ENCODE peak calls at places on chromosomes 4 and X, in ten cellular contexts. One of them, this sample, is unnamed.

GRCh38 chr4:90187148-90187884 is 60.1 kb downstream of the CCSER1 start:
- DNase-seq in aorta: no peak
- DNase-seq in activated CD8-positive, alpha-beta T cell treated with anti-CD3 and anti-CD28 coated beads, Interleukin-2, amount 10 ng/mL, durations not matched to agents 7 days and 5 days: no peak
- DNase-seq in GM03348: no peak
- DNase-seq in astrocyte of the spinal cord: no peak
- DNase-seq in NCI-H345: peak
- DNase-seq in AG08396: no peak
- DNase-seq in activated CD8-positive, alpha-beta memory T cell treated with anti-CD3 and anti-CD28 coated beads for 1 hour: no peak
- DNase-seq in natural killer cell treated with Interleukin-12 subunit alpha and Interleukin-12 subunit beta and Interleukin-15 and Interleukin-18, amount 100 ng/mL, for 72 hours: no peak
- DNase-seq in adipocyte: no peak
- DNase-seq in this sample: no peak

GRCh38 chrX:71638409-71638808 is 20.1 kb upstream of the CXCR3 start:
- DNase-seq in adipocyte: no peak
- DNase-seq in activated CD8-positive, alpha-beta memory T cell treated with anti-CD3 and anti-CD28 coated beads for 1 hour: no peak
- DNase-seq in NCI-H345: no peak
- DNase-seq in natural killer cell treated with Interleukin-12 subunit alpha and Interleukin-12 subunit beta and Interleukin-15 and Interleukin-18, amount 100 ng/mL, for 72 hours: no peak
- DNase-seq in activated CD8-positive, alpha-beta T cell treated with anti-CD3 and anti-CD28 coated beads, Interleukin-2, amount 10 ng/mL, durations not matched to agents 7 days and 5 days: no peak
- DNase-seq in astrocyte of the spinal cord: no peak
- DNase-seq in aorta: no peak
- DNase-seq in GM03348: no peak
- DNase-seq in AG08396: no peak
- DNase-seq in this sample: no peak

GRCh38 chrX:47218920-47219815 is 687 bp downstream of the CDK16 start:
- DNase-seq in adipocyte: peak
- DNase-seq in activated CD8-positive, alpha-beta memory T cell treated with anti-CD3 and anti-CD28 coated beads for 1 hour: no peak
- DNase-seq in NCI-H345: peak
- DNase-seq in activated CD8-positive, alpha-beta T cell treated with anti-CD3 and anti-CD28 coated beads, Interleukin-2, amount 10 ng/mL, durations not matched to agents 7 days and 5 days: peak
- DNase-seq in natural killer cell treated with Interleukin-12 subunit alpha and Interleukin-12 subunit beta and Interleukin-15 and Interleukin-18, amount 100 ng/mL, for 72 hours: peak
- DNase-seq in AG08396: peak
- DNase-seq in aorta: peak
- DNase-seq in astrocyte of the spinal cord: no peak
- DNase-seq in GM03348: peak
- DNase-seq in this sample: no peak

GRCh38 chrX:129636175-129636681 is 18.5 kb downstream of the APLN start:
- DNase-seq in AG08396: no peak
- DNase-seq in aorta: no peak
- DNase-seq in astrocyte of the spinal cord: no peak
- DNase-seq in adipocyte: no peak
- DNase-seq in GM03348: no peak
- DNase-seq in natural killer cell treated with Interleukin-12 subunit alpha and Interleukin-12 subunit beta and Interleukin-15 and Interleukin-18, amount 100 ng/mL, for 72 hours: no peak
- DNase-seq in activated CD8-positive, alpha-beta memory T cell treated with anti-CD3 and anti-CD28 coated beads for 1 hour: no peak
- DNase-seq in NCI-H345: no peak
- DNase-seq in activated CD8-positive, alpha-beta T cell treated with anti-CD3 and anti-CD28 coated beads, Interleukin-2, amount 10 ng/mL, durations not matched to agents 7 days and 5 days: no peak
- DNase-seq in this sample: no peak

GRCh38 chrX:153648358-153649177 is 1.6 kb downstream of the DUSP9 start:
- DNase-seq in astrocyte of the spinal cord: no peak
- DNase-seq in aorta: peak
- DNase-seq in NCI-H345: no peak
- DNase-seq in activated CD8-positive, alpha-beta memory T cell treated with anti-CD3 and anti-CD28 coated beads for 1 hour: no peak
- DNase-seq in activated CD8-positive, alpha-beta T cell treated with anti-CD3 and anti-CD28 coated beads, Interleukin-2, amount 10 ng/mL, durations not matched to agents 7 days and 5 days: no peak
- DNase-seq in AG08396: no peak
- DNase-seq in adipocyte: no peak
- DNase-seq in natural killer cell treated with Interleukin-12 subunit alpha and Interleukin-12 subunit beta and Interleukin-15 and Interleukin-18, amount 100 ng/mL, for 72 hours: peak
- DNase-seq in GM03348: no peak
- DNase-seq in this sample: no peak

GRCh38 chr4:7781993-7782392 is 157.7 kb downstream of the AFAP1 start:
- DNase-seq in natural killer cell treated with Interleukin-12 subunit alpha and Interleukin-12 subunit beta and Interleukin-15 and Interleukin-18, amount 100 ng/mL, for 72 hours: no peak
- DNase-seq in GM03348: no peak
- DNase-seq in AG08396: no peak
- DNase-seq in NCI-H345: no peak
- DNase-seq in activated CD8-positive, alpha-beta memory T cell treated with anti-CD3 and anti-CD28 coated beads for 1 hour: no peak
- DNase-seq in adipocyte: no peak
- DNase-seq in aorta: peak
- DNase-seq in astrocyte of the spinal cord: no peak
- DNase-seq in activated CD8-positive, alpha-beta T cell treated with anti-CD3 and anti-CD28 coated beads, Interleukin-2, amount 10 ng/mL, durations not matched to agents 7 days and 5 days: no peak
- DNase-seq in this sample: no peak

GRCh38 chr4:89899854-89900253 is 5.2 kb downstream of the MMRN1 start:
- DNase-seq in NCI-H345: no peak
- DNase-seq in activated CD8-positive, alpha-beta T cell treated with anti-CD3 and anti-CD28 coated beads, Interleukin-2, amount 10 ng/mL, durations not matched to agents 7 days and 5 days: no peak
- DNase-seq in GM03348: no peak
- DNase-seq in AG08396: no peak
- DNase-seq in aorta: no peak
- DNase-seq in activated CD8-positive, alpha-beta memory T cell treated with anti-CD3 and anti-CD28 coated beads for 1 hour: no peak
- DNase-seq in adipocyte: no peak
- DNase-seq in natural killer cell treated with Interleukin-12 subunit alpha and Interleukin-12 subunit beta and Interleukin-15 and Interleukin-18, amount 100 ng/mL, for 72 hours: no peak
- DNase-seq in astrocyte of the spinal cord: no peak
- DNase-seq in this sample: no peak

GRCh38 chrX:11908371-11908770 is 150.3 kb downstream of the MSL3 start:
- DNase-seq in astrocyte of the spinal cord: peak
- DNase-seq in AG08396: no peak
- DNase-seq in adipocyte: peak
- DNase-seq in GM03348: peak
- DNase-seq in activated CD8-positive, alpha-beta T cell treated with anti-CD3 and anti-CD28 coated beads, Interleukin-2, amount 10 ng/mL, durations not matched to agents 7 days and 5 days: peak
- DNase-seq in aorta: no peak
- DNase-seq in natural killer cell treated with Interleukin-12 subunit alpha and Interleukin-12 subunit beta and Interleukin-15 and Interleukin-18, amount 100 ng/mL, for 72 hours: no peak
- DNase-seq in activated CD8-positive, alpha-beta memory T cell treated with anti-CD3 and anti-CD28 coated beads for 1 hour: no peak
- DNase-seq in NCI-H345: peak
- DNase-seq in this sample: no peak

GRCh38 chr4:1896658-1896991 is 25.4 kb downstream of the NSD2 start:
- DNase-seq in NCI-H345: no peak
- DNase-seq in natural killer cell treated with Interleukin-12 subunit alpha and Interleukin-12 subunit beta and Interleukin-15 and Interleukin-18, amount 100 ng/mL, for 72 hours: no peak
- DNase-seq in activated CD8-positive, alpha-beta memory T cell treated with anti-CD3 and anti-CD28 coated beads for 1 hour: no peak
- DNase-seq in AG08396: no peak
- DNase-seq in astrocyte of the spinal cord: no peak
- DNase-seq in GM03348: no peak
- DNase-seq in aorta: no peak
- DNase-seq in activated CD8-positive, alpha-beta T cell treated with anti-CD3 and anti-CD28 coated beads, Interleukin-2, amount 10 ng/mL, durations not matched to agents 7 days and 5 days: no peak
- DNase-seq in adipocyte: no peak
- DNase-seq in this sample: no peak

GRCh38 chr4:112170451-112170993 is 25.3 kb downstream of the FAM241A start:
- DNase-seq in aorta: no peak
- DNase-seq in AG08396: peak
- DNase-seq in natural killer cell treated with Interleukin-12 subunit alpha and Interleukin-12 subunit beta and Interleukin-15 and Interleukin-18, amount 100 ng/mL, for 72 hours: no peak
- DNase-seq in GM03348: peak
- DNase-seq in adipocyte: peak
- DNase-seq in NCI-H345: no peak
- DNase-seq in astrocyte of the spinal cord: peak
- DNase-seq in activated CD8-positive, alpha-beta memory T cell treated with anti-CD3 and anti-CD28 coated beads for 1 hour: no peak
- DNase-seq in activated CD8-positive, alpha-beta T cell treated with anti-CD3 and anti-CD28 coated beads, Interleukin-2, amount 10 ng/mL, durations not matched to agents 7 days and 5 days: no peak
- DNase-seq in this sample: no peak

GRCh38 chr4:99655315-99656081 is 2.1 kb downstream of the C4orf54 start:
- DNase-seq in adipocyte: peak
- DNase-seq in aorta: peak
- DNase-seq in activated CD8-positive, alpha-beta T cell treated with anti-CD3 and anti-CD28 coated beads, Interleukin-2, amount 10 ng/mL, durations not matched to agents 7 days and 5 days: no peak
- DNase-seq in NCI-H345: peak
- DNase-seq in activated CD8-positive, alpha-beta memory T cell treated with anti-CD3 and anti-CD28 coated beads for 1 hour: no peak
- DNase-seq in natural killer cell treated with Interleukin-12 subunit alpha and Interleukin-12 subunit beta and Interleukin-15 and Interleukin-18, amount 100 ng/mL, for 72 hours: no peak
- DNase-seq in astrocyte of the spinal cord: peak
- DNase-seq in AG08396: no peak
- DNase-seq in GM03348: no peak
- DNase-seq in this sample: no peak

GRCh38 chrX:140040397-140040796 is 75.1 kb upstream of the CXorf66 start:
- DNase-seq in activated CD8-positive, alpha-beta T cell treated with anti-CD3 and anti-CD28 coated beads, Interleukin-2, amount 10 ng/mL, durations not matched to agents 7 days and 5 days: no peak
- DNase-seq in adipocyte: no peak
- DNase-seq in AG08396: no peak
- DNase-seq in NCI-H345: no peak
- DNase-seq in astrocyte of the spinal cord: peak
- DNase-seq in activated CD8-positive, alpha-beta memory T cell treated with anti-CD3 and anti-CD28 coated beads for 1 hour: no peak
- DNase-seq in GM03348: no peak
- DNase-seq in natural killer cell treated with Interleukin-12 subunit alpha and Interleukin-12 subunit beta and Interleukin-15 and Interleukin-18, amount 100 ng/mL, for 72 hours: no peak
- DNase-seq in aorta: no peak
- DNase-seq in this sample: no peak

GRCh38 chr4:58849026-58849425 is 1738.8 kb upstream of the IGFBP7 start:
- DNase-seq in GM03348: no peak
- DNase-seq in AG08396: no peak
- DNase-seq in adipocyte: no peak
- DNase-seq in natural killer cell treated with Interleukin-12 subunit alpha and Interleukin-12 subunit beta and Interleukin-15 and Interleukin-18, amount 100 ng/mL, for 72 hours: no peak
- DNase-seq in astrocyte of the spinal cord: no peak
- DNase-seq in NCI-H345: no peak
- DNase-seq in activated CD8-positive, alpha-beta T cell treated with anti-CD3 and anti-CD28 coated beads, Interleukin-2, amount 10 ng/mL, durations not matched to agents 7 days and 5 days: no peak
- DNase-seq in activated CD8-positive, alpha-beta memory T cell treated with anti-CD3 and anti-CD28 coated beads for 1 hour: no peak
- DNase-seq in aorta: no peak
- DNase-seq in this sample: no peak

GRCh38 chrX:49030283-49030682 is 12.9 kb downstream of the TFE3 start:
- DNase-seq in adipocyte: no peak
- DNase-seq in NCI-H345: no peak
- DNase-seq in aorta: no peak
- DNase-seq in GM03348: no peak
- DNase-seq in activated CD8-positive, alpha-beta memory T cell treated with anti-CD3 and anti-CD28 coated beads for 1 hour: no peak
- DNase-seq in activated CD8-positive, alpha-beta T cell treated with anti-CD3 and anti-CD28 coated beads, Interleukin-2, amount 10 ng/mL, durations not matched to agents 7 days and 5 days: no peak
- DNase-seq in astrocyte of the spinal cord: no peak
- DNase-seq in AG08396: no peak
- DNase-seq in natural killer cell treated with Interleukin-12 subunit alpha and Interleukin-12 subunit beta and Interleukin-15 and Interleukin-18, amount 100 ng/mL, for 72 hours: no peak
- DNase-seq in this sample: no peak

GRCh38 chrX:73563740-73564073 is 710 bp downstream of the CHIC1 start:
- DNase-seq in NCI-H345: no peak
- DNase-seq in aorta: no peak
- DNase-seq in natural killer cell treated with Interleukin-12 subunit alpha and Interleukin-12 subunit beta and Interleukin-15 and Interleukin-18, amount 100 ng/mL, for 72 hours: no peak
- DNase-seq in astrocyte of the spinal cord: peak
- DNase-seq in activated CD8-positive, alpha-beta T cell treated with anti-CD3 and anti-CD28 coated beads, Interleukin-2, amount 10 ng/mL, durations not matched to agents 7 days and 5 days: no peak
- DNase-seq in AG08396: peak
- DNase-seq in activated CD8-positive, alpha-beta memory T cell treated with anti-CD3 and anti-CD28 coated beads for 1 hour: no peak
- DNase-seq in GM03348: no peak
- DNase-seq in adipocyte: no peak
- DNase-seq in this sample: no peak

GRCh38 chrX:25536307-25536970 is 520.7 kb upstream of the ARX start:
- DNase-seq in AG08396: no peak
- DNase-seq in activated CD8-positive, alpha-beta T cell treated with anti-CD3 and anti-CD28 coated beads, Interleukin-2, amount 10 ng/mL, durations not matched to agents 7 days and 5 days: no peak
- DNase-seq in astrocyte of the spinal cord: no peak
- DNase-seq in activated CD8-positive, alpha-beta memory T cell treated with anti-CD3 and anti-CD28 coated beads for 1 hour: no peak
- DNase-seq in NCI-H345: peak
- DNase-seq in adipocyte: no peak
- DNase-seq in GM03348: no peak
- DNase-seq in aorta: no peak
- DNase-seq in natural killer cell treated with Interleukin-12 subunit alpha and Interleukin-12 subunit beta and Interleukin-15 and Interleukin-18, amount 100 ng/mL, for 72 hours: no peak
- DNase-seq in this sample: no peak

GRCh38 chrX:64169988-64170387 is 35.5 kb downstream of the AMER1 start:
- DNase-seq in natural killer cell treated with Interleukin-12 subunit alpha and Interleukin-12 subunit beta and Interleukin-15 and Interleukin-18, amount 100 ng/mL, for 72 hours: no peak
- DNase-seq in astrocyte of the spinal cord: no peak
- DNase-seq in aorta: no peak
- DNase-seq in activated CD8-positive, alpha-beta T cell treated with anti-CD3 and anti-CD28 coated beads, Interleukin-2, amount 10 ng/mL, durations not matched to agents 7 days and 5 days: no peak
- DNase-seq in adipocyte: no peak
- DNase-seq in NCI-H345: no peak
- DNase-seq in GM03348: no peak
- DNase-seq in activated CD8-positive, alpha-beta memory T cell treated with anti-CD3 and anti-CD28 coated beads for 1 hour: no peak
- DNase-seq in AG08396: no peak
- DNase-seq in this sample: no peak

GRCh38 chr4:122329876-122330595 is 48.8 kb upstream of the ADAD1 start:
- DNase-seq in aorta: no peak
- DNase-seq in GM03348: peak
- DNase-seq in astrocyte of the spinal cord: peak
- DNase-seq in activated CD8-positive, alpha-beta memory T cell treated with anti-CD3 and anti-CD28 coated beads for 1 hour: no peak
- DNase-seq in NCI-H345: no peak
- DNase-seq in adipocyte: peak
- DNase-seq in natural killer cell treated with Interleukin-12 subunit alpha and Interleukin-12 subunit beta and Interleukin-15 and Interleukin-18, amount 100 ng/mL, for 72 hours: no peak
- DNase-seq in activated CD8-positive, alpha-beta T cell treated with anti-CD3 and anti-CD28 coated beads, Interleukin-2, amount 10 ng/mL, durations not matched to agents 7 days and 5 days: no peak
- DNase-seq in AG08396: peak
- DNase-seq in this sample: no peak